ENCODE peak calls at places on chromosomes 4 and X, in six cellular contexts. M is stimulated activated CD4-positive, alpha-beta T cell treated with anti-CD3 and anti-CD28 coated beads, TNF-alpha, amount 100 ng/mL, for 4 hours; H is T-helper 9 cell; J is neural progenitor cell; B is cerebellar cortex; F is SHP77 treated with DMSO at 0.1 percent for 48 hours. N is an unnamed sample.

GRCh38 chrX:71253253-71254091 is 468 bp downstream of the ZMYM3 start:
- DNase-seq in M (no peak), H (peak; percentile 33), J (peak; percentile 65), B (peak; percentile 29), F (no peak), N (no peak)

GRCh38 chrX:11591712-11592351 is 73.9 kb downstream of the ARHGAP6 start:
- DNase-seq in M (no peak), H (no peak), J (no peak), B (no peak), F (no peak), N (no peak)

GRCh38 chr4:10715696-10716095 is 31.1 kb upstream of the CLNK start:
- DNase-seq in M (no peak), H (no peak), J (peak; percentile 11), B (no peak), F (no peak), N (peak; percentile 9)

GRCh38 chrX:13293700-13294099 is 26.2 kb downstream of the ATXN3L start:
- DNase-seq in M (no peak), H (no peak), J (peak; percentile 62), B (peak; percentile 75), F (peak; percentile 41), N (no peak)

GRCh38 chr4:152255437-152255836 is 280.5 kb downstream of the FBXW7 start:
- DNase-seq in M (peak; percentile 34), H (peak; percentile 15), J (no peak), B (no peak), F (peak; percentile 18), N (no peak)

GRCh38 chrX:129523076-129524055 is at the start of gene SMARCA1:
- DNase-seq in M (no peak), H (peak; percentile 1), J (peak; percentile 76), B (peak; percentile 56), F (peak; percentile 6), N (no peak)

GRCh38 chr4:41939016-41939623 is 3.9 kb downstream of the TMEM33 start:
- DNase-seq in M (no peak), H (no peak), J (no peak), B (no peak), F (no peak), N (no peak)

GRCh38 chrX:30680618-30681017 is 27.4 kb downstream of the GK start:
- DNase-seq in M (no peak), H (no peak), J (no peak), B (no peak), F (no peak), N (no peak)

GRCh38 chr4:31175242-31175910 is 455.2 kb downstream of the PCDH7 start:
- DNase-seq in M (no peak), H (no peak), J (no peak), B (no peak), F (no peak), N (no peak)

GRCh38 chr4:67483868-67484602 is 61.3 kb downstream of the CENPC start:
- DNase-seq in M (no peak), H (no peak), J (peak; percentile 34), B (no peak), F (no peak), N (no peak)

GRCh38 chr4:98638661-98639060 is 19.8 kb downstream of the TSPAN5 start:
- DNase-seq in M (no peak), H (no peak), J (no peak), B (no peak), F (no peak), N (no peak)

GRCh38 chrX:55488559-55489314 is 911 bp downstream of the USP51 start:
- DNase-seq in M (peak; percentile 44), H (peak; percentile 42), J (peak; percentile 62), B (peak; percentile 76), F (peak; percentile 41), N (peak; percentile 40)

GRCh38 chr4:111214371-111214770 is 591.5 kb upstream of the PITX2 start:
- DNase-seq in M (no peak), H (no peak), J (no peak), B (no peak), F (no peak), N (no peak)

GRCh38 chr4:130689182-130689581 is 1593.2 kb downstream of the C4orf33 start:
- DNase-seq in M (no peak), H (no peak), J (no peak), B (no peak), F (no peak), N (no peak)

GRCh38 chr4:38424171-38424871 is 239.7 kb upstream of the KLF3 start:
- DNase-seq in M (no peak), H (no peak), J (peak; percentile 85), B (no peak), F (no peak), N (peak; percentile 3)

GRCh38 chr4:168028970-168029610 is 63.2 kb upstream of the ANXA10 start:
- DNase-seq in M (no peak), H (no peak), J (no peak), B (no peak), F (no peak), N (no peak)

GRCh38 chrX:68934922-68935321 is 106.1 kb downstream of the EFNB1 start:
- DNase-seq in M (no peak), H (no peak), J (no peak), B (no peak), F (no peak), N (no peak)

GRCh38 chrX:150306002-150306401 is 57.1 kb upstream of the MAMLD1 start:
- DNase-seq in M (no peak), H (no peak), J (no peak), B (no peak), F (no peak), N (no peak)

GRCh38 chr4:5385741-5386251 is 322.6 kb downstream of the EVC2 start:
- DNase-seq in M (no peak), H (no peak), J (no peak), B (no peak), F (no peak), N (no peak)

GRCh38 chrX:38817004-38817703 is 15.9 kb downstream of the MID1IP1 start:
- DNase-seq in M (no peak), H (no peak), J (no peak), B (no peak), F (no peak), N (peak; percentile 55)

GRCh38 chr4:3869661-3870566 is 103.7 kb downstream of the ADRA2C start:
- DNase-seq in M (no peak), H (no peak), J (no peak), B (no peak), F (no peak), N (no peak)

GRCh38 chr4:180798016-180798574 is 1445.1 kb upstream of the TENM3 start:
- DNase-seq in M (no peak), H (no peak), J (no peak), B (no peak), F (no peak), N (no peak)

GRCh38 chr4:38166082-38166481 is 205.9 kb downstream of the PTTG2 start:
- DNase-seq in M (no peak), H (no peak), J (no peak), B (no peak), F (no peak), N (no peak)